ENCODE peak calls at places on chromosomes 6 and 20, in four cellular contexts. E, Y, D and O are unnamed samples.

GRCh38 chr20:1888796-1889463 is 6.3 kb upstream of the SIRPA start:
- DNase-seq in E (no peak), D (no peak), Y (no peak), O (no peak)

GRCh38 chr6:113813207-113813606 is 43.9 kb upstream of the MARCKS start:
- DNase-seq in D (no peak), Y (no peak), E (no peak), O (no peak)

GRCh38 chr6:26250806-26251075 is 114.3 kb upstream of the BTN3A2 start:
- DNase-seq in E (no peak), Y (no peak), D (no peak), O (no peak)

GRCh38 chr6:3876866-3877265 is 27.7 kb downstream of the FAM50B start:
- DNase-seq in Y (no peak), E (no peak), D (no peak), O (no peak)

GRCh38 chr20:50339196-50339901 is 148.7 kb downstream of the CEBPB start:
- DNase-seq in D (no peak), E (no peak), Y (no peak), O (no peak)

GRCh38 chr20:63641792-63642517 is 11.3 kb downstream of the STMN3 start:
- DNase-seq in E (peak; percentile 89), Y (peak; percentile 80), D (peak; percentile 97), O (peak; percentile 95)

GRCh38 chr6:24520929-24521546 is 26.3 kb downstream of the ALDH5A1 start:
- DNase-seq in Y (no peak), D (peak; percentile 71), E (no peak), O (peak; percentile 84)

GRCh38 chr6:126880926-126881325 is 237.5 kb upstream of the RSPO3 start:
- DNase-seq in Y (no peak), E (no peak), D (no peak), O (no peak)

GRCh38 chr20:49615401-49616153 is 47.6 kb upstream of the PTGIS start:
- DNase-seq in E (no peak), D (no peak), Y (no peak), O (peak; percentile 86)

GRCh38 chr20:48214601-48215000 is 429.3 kb upstream of the SULF2 start:
- DNase-seq in Y (no peak), E (no peak), D (no peak), O (no peak)

GRCh38 chr6:138401960-138402832 is 1.8 kb upstream of the HEBP2 start:
- DNase-seq in E (no peak), D (no peak), Y (no peak), O (no peak)

GRCh38 chr6:15132854-15133670 is 112.8 kb upstream of the JARID2 start:
- DNase-seq in D (no peak), Y (no peak), E (no peak), O (no peak)

GRCh38 chr6:117396228-117396627 is 29.5 kb downstream of the ROS1 start:
- DNase-seq in Y (no peak), D (no peak), E (no peak), O (no peak)

GRCh38 chr6:16704706-16705402 is 56.4 kb downstream of the ATXN1 start:
- DNase-seq in Y (no peak), E (no peak), D (no peak), O (no peak)

GRCh38 chr6:78746457-78746856 is 120.9 kb upstream of the IRAK1BP1 start:
- DNase-seq in E (no peak), D (no peak), Y (no peak), O (no peak)

GRCh38 chr6:11007715-11008608 is 36.1 kb downstream of the ELOVL2 start:
- DNase-seq in Y (no peak), E (no peak), D (no peak), O (no peak)

GRCh38 chr6:104682722-104683643 is 176.7 kb downstream of the HACE1 start:
- DNase-seq in D (peak; percentile 82), Y (no peak), E (peak; percentile 54), O (peak; percentile 77)

GRCh38 chr20:48898210-48898609 is 23.3 kb upstream of the ARFGEF2 start:
- DNase-seq in Y (no peak), E (no peak), D (no peak), O (no peak)

GRCh38 chr6:20191951-20192350 is 20.3 kb downstream of the MBOAT1 start:
- DNase-seq in Y (no peak), E (no peak), D (no peak), O (no peak)

GRCh38 chr6:158654960-158655485 is 5.2 kb downstream of the SYTL3 start:
- DNase-seq in E (no peak), D (no peak), Y (no peak), O (no peak)

GRCh38 chr6:133392015-133392414 is 150.9 kb downstream of the EYA4 start:
- DNase-seq in E (no peak), D (no peak), Y (no peak), O (no peak)

GRCh38 chr20:2817341-2817726 is 1.2 kb downstream of the TMEM239 start:
- DNase-seq in Y (no peak), E (no peak), D (no peak), O (no peak)

GRCh38 chr6:27871919-27872633 is 40.1 kb downstream of the OR2B2 start:
- DNase-seq in D (no peak), Y (no peak), E (peak; percentile 95), O (peak; percentile 82)

GRCh38 chr6:38959138-38959537 is 89.4 kb upstream of the GLP1R start:
- DNase-seq in E (no peak), D (no peak), Y (no peak), O (no peak)

GRCh38 chr6:36682328-36683144 is 4.0 kb downstream of the CDKN1A start:
- DNase-seq in E (no peak), D (no peak), Y (no peak), O (no peak)

GRCh38 chr6:46281110-46281509 is 110.3 kb upstream of the ENPP5 start:
- DNase-seq in Y (no peak), D (no peak), E (no peak), O (no peak)

GRCh38 chr6:135906542-135906941 is 55.0 kb downstream of the PDE7B start:
- DNase-seq in Y (no peak), D (no peak), E (no peak), O (no peak)

GRCh38 chr6:136952714-136953260 is 30.7 kb downstream of the SLC35D3 start:
- DNase-seq in E (no peak), Y (no peak), D (no peak), O (no peak)

GRCh38 chr20:36182604-36183154 is 28.1 kb downstream of the EPB41L1 start:
- DNase-seq in D (no peak), Y (no peak), E (no peak), O (no peak)

GRCh38 chr6:158575550-158575949 is 15.7 kb downstream of the TMEM181 start:
- DNase-seq in E (no peak), D (no peak), Y (no peak), O (no peak)

GRCh38 chr20:47149939-47150338 is 206.6 kb downstream of the ZMYND8 start:
- DNase-seq in E (no peak), Y (no peak), D (no peak), O (no peak)

GRCh38 chr6:52435345-52435744 is 15.2 kb downstream of the EFHC1 start:
- DNase-seq in Y (no peak), D (no peak), E (no peak), O (no peak)

GRCh38 chr6:127177030-127177928 is 58.8 kb downstream of the RSPO3 start:
- DNase-seq in Y (no peak), D (no peak), E (no peak), O (no peak)

GRCh38 chr20:50267041-50267865 is 76.6 kb downstream of the CEBPB start:
- DNase-seq in Y (peak; percentile 56), E (no peak), D (no peak), O (peak; percentile 89)

GRCh38 chr6:151240861-151241642 is 1.3 kb downstream of the AKAP12 start:
- DNase-seq in Y (peak; percentile 39), E (peak; percentile 57), D (no peak), O (peak; percentile 74)

GRCh38 chr6:163579880-163580295 is 165.4 kb downstream of the QKI start:
- DNase-seq in E (no peak), D (peak; percentile 39), Y (no peak), O (no peak)

GRCh38 chr6:163577404-163577803 is 162.9 kb downstream of the QKI start:
- DNase-seq in D (peak; percentile 30), E (no peak), Y (no peak), O (no peak)

GRCh38 chr6:163580311-163581030 is 166.0 kb downstream of the QKI start:
- DNase-seq in Y (no peak), E (no peak), D (no peak), O (no peak)

GRCh38 chr6:163583558-163583957 is 169.0 kb downstream of the QKI start:
- DNase-seq in Y (no peak), E (no peak), D (no peak), O (no peak)

GRCh38 chr6:163579111-163579879 is 164.8 kb downstream of the QKI start:
- DNase-seq in D (peak; percentile 70), Y (no peak), E (no peak), O (no peak)
- H3K27ac ChIP-seq in D (peak overlapping the region; percentile 75), Y (no peak overlapping the region), E (no peak overlapping the region), O (no peak overlapping the region)

GRCh38 chr6:41716516-41717446 is 18.6 kb downstream of the TFEB start:
- DNase-seq in E (no peak), D (no peak), Y (no peak), O (no peak)
- H3K4me1 ChIP-seq in E (no peaks in the 10 kb centered on the region), D (no peaks in the 10 kb centered on the region), Y (peaks cover 86% of the 10 kb centered on the region), O (peaks cover 3% of the 10 kb centered on the region)

DNA sequence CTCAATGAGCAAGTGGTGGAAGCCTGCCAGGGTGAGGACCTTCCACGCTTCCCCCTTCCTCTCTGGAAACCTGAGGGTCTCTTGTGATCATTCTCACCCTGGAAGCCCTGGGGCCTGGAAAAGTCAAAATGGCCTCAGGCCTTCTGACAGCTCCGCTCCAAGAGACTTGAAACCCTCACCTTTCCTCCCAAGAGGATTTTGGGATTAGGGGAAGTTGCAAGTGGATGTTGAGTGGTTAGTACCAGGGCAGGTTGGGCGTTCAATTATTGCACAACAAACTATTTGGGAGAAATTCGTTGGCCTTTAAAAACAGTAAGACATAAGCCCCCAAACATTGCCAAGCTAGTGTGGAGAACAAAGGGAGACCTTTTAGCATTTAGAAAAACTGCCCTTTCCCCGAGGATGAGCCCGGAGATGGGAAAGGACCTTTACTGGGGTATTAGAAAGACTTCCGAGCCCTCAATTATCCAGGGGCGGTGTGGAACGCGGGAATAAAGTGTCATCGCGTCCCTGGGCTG is 4.7 kb downstream of the NKX2-2 start:
- DNase-seq in Y (no peak), E (no peak), D (no peak), O (no peak)
- H3K4me3 ChIP-seq in Y (no peak overlapping the region), E (no peak overlapping the region), D (no peak overlapping the region), O (no peak overlapping the region)

GRCh38 chr6:166381381-166381732 is 1.4 kb downstream of the MPC1 start:
- DNase-seq in D (no peak), Y (no peak), E (no peak), O (no peak)
- H3K27ac ChIP-seq in D (peak overlapping the region; percentile 59), Y (peak overlapping the region; percentile 80), E (no peak overlapping the region), O (no peak overlapping the region)